ENCODE peak calls at places on chromosomes 7 and 10, in five cellular contexts. M is neuronal stem cell, S is hepatocyte, N is Daoy, L is mucosa of descending colon. Y is an unnamed sample.

GRCh38 chr7:8871716-8872115 is 438.3 kb downstream of the NXPH1 start:
- DNase-seq in M (no peak), S (no peak), N (no peak), L (no peak), Y (no peak)

GRCh38 chr10:47336387-47337134 is 11.6 kb upstream of the RBP3 start:
- DNase-seq in M (no peak), S (no peak), N (peak), L (no peak), Y (peak)

GRCh38 chr10:63583909-63584747 is 62.9 kb downstream of the REEP3 start:
- DNase-seq in M (no peak), S (no peak), N (no peak), L (no peak), Y (no peak)

GRCh38 chr10:132878091-132878729 is 64.2 kb downstream of the CFAP46 start:
- DNase-seq in M (no peak), S (no peak), N (no peak), L (no peak), Y (no peak)

GRCh38 chr7:14761506-14762296 is 140.8 kb downstream of the DGKB start:
- DNase-seq in M (no peak), S (peak), N (peak), L (peak), Y (peak)

GRCh38 chr7:14013880-14014279 is 24.4 kb upstream of the ETV1 start:
- DNase-seq in M (no peak), S (no peak), N (no peak), L (no peak), Y (no peak)

GRCh38 chr7:78127009-78127408 is 328.4 kb downstream of the PHTF2 start:
- DNase-seq in M (no peak), S (no peak), N (no peak), L (no peak), Y (no peak)

GRCh38 chr7:95335093-95335492 is 10.8 kb upstream of the PON1 start:
- DNase-seq in M (no peak), S (no peak), N (peak), L (no peak), Y (peak)

GRCh38 chr10:102646610-102647432 is 2.5 kb downstream of the TRIM8 start:
- DNase-seq in M (no peak), S (peak), N (no peak), L (peak), Y (no peak)

GRCh38 chr7:12685550-12685949 is 1.9 kb upstream of the ARL4A start:
- DNase-seq in M (peak), S (peak), N (peak), L (peak), Y (no peak)

GRCh38 chr7:74272305-74273038 is 16.7 kb upstream of the CLIP2 start:
- DNase-seq in M (no peak), S (peak), N (peak), L (peak), Y (peak)

GRCh38 chr7:11833431-11833830 is 1.4 kb upstream of the THSD7A start:
- DNase-seq in M (no peak), S (no peak), N (no peak), L (no peak), Y (peak)

GRCh38 chr10:58608826-58609225 is 96.2 kb downstream of the BICC1 start:
- DNase-seq in M (no peak), S (no peak), N (no peak), L (no peak), Y (no peak)

GRCh38 chr7:95933618-95934017 is 161.3 kb downstream of the DYNC1I1 start:
- DNase-seq in M (no peak), S (no peak), N (no peak), L (no peak), Y (no peak)

GRCh38 chr7:4265056-4265455 is 417.0 kb upstream of the FOXK1 start:
- DNase-seq in M (no peak), S (no peak), N (no peak), L (no peak), Y (no peak)

GRCh38 chr10:79069325-79070090 is 742 bp downstream of the ZMIZ1 start:
- DNase-seq in M (peak), S (peak), N (peak), L (peak), Y (peak)

GRCh38 chr7:40612298-40612697 is 477.5 kb downstream of the SUGCT start:
- DNase-seq in M (no peak), S (no peak), N (no peak), L (no peak), Y (no peak)

GRCh38 chr10:95214793-95215192 is 20.8 kb downstream of the ACSM6 start:
- DNase-seq in M (no peak), S (no peak), N (peak), L (no peak), Y (peak)

GRCh38 chr10:87691515-87692070 is 31.9 kb downstream of the PAPSS2 start:
- DNase-seq in M (no peak), S (no peak), N (peak), L (no peak), Y (no peak)

GRCh38 chr7:42236266-42237161 is 495 bp downstream of the GLI3 start:
- DNase-seq in M (no peak), S (peak), N (peak), L (peak), Y (peak)

GRCh38 chr7:24139996-24140395 is 144.0 kb upstream of the NPY start:
- DNase-seq in M (no peak), S (no peak), N (no peak), L (no peak), Y (no peak)

GRCh38 chr7:146635200-146636032 is 518.8 kb downstream of the CNTNAP2 start:
- DNase-seq in M (peak), S (peak), N (no peak), L (no peak), Y (no peak)

GRCh38 chr7:696426-697258 is 29.9 kb upstream of the DNAAF5 start:
- DNase-seq in M (no peak), S (no peak), N (no peak), L (no peak), Y (no peak)

GRCh38 chr7:35714407-35714806 is 19.5 kb upstream of the HERPUD2 start:
- DNase-seq in M (no peak), S (no peak), N (no peak), L (no peak), Y (no peak)